ENCODE peak calls at places on chromosomes 3 and 15, in eight cellular contexts. V, E, G, W, X, B, L and O are unnamed samples.

GRCh38 chr3:37808656-37809055 is 53.0 kb upstream of the CTDSPL start:
- DNase-seq in W (no peak), B (no peak), G (no peak), E (no peak), V (no peak), X (no peak), L (no peak), O (no peak)

GRCh38 chr3:136142592-136142991 is 53.5 kb downstream of the MSL2 start:
- DNase-seq in E (no peak), W (peak; percentile 57), B (peak; percentile 83), G (peak; percentile 65), L (no peak), X (peak; percentile 91), V (no peak), O (peak; percentile 54)

GRCh38 chr3:119405315-119405714 is 58.1 kb downstream of the TMEM39A start:
- DNase-seq in L (no peak), G (no peak), E (no peak), B (no peak), X (no peak), V (no peak), W (no peak), O (no peak)

GRCh38 chr3:37729119-37729518 is 132.6 kb upstream of the CTDSPL start:
- DNase-seq in W (no peak), V (no peak), E (no peak), X (no peak), B (peak; percentile 20), G (no peak), L (no peak), O (no peak)

GRCh38 chr3:100335137-100335833 is 728 bp downstream of the NIT2 start:
- DNase-seq in E (peak; percentile 8), L (no peak), W (no peak), G (peak; percentile 26), B (peak; percentile 29), X (no peak), V (no peak), O (no peak)

GRCh38 chr3:189331002-189331418 is 159.2 kb downstream of the TPRG1 start:
- DNase-seq in L (no peak), V (no peak), E (no peak), B (no peak), X (no peak), W (no peak), G (no peak), O (no peak)

GRCh38 chr15:96327155-96327741 is 3.3 kb upstream of the NR2F2 start:
- DNase-seq in B (peak; percentile 92), V (peak; percentile 64), E (no peak), G (peak; percentile 90), L (no peak), X (peak; percentile 90), W (no peak), O (peak; percentile 51)

GRCh38 chr15:65655457-65655856 is 33.7 kb downstream of the SLC24A1 start:
- DNase-seq in V (no peak), L (no peak), E (no peak), W (no peak), B (no peak), G (no peak), X (no peak), O (no peak)

GRCh38 chr3:192259661-192260060 is 467.7 kb downstream of the FGF12 start:
- DNase-seq in W (no peak), X (peak; percentile 36), E (no peak), B (no peak), V (no peak), G (no peak), L (no peak), O (no peak)

GRCh38 chr15:38867556-38867955 is 302.9 kb upstream of the RASGRP1 start:
- DNase-seq in X (no peak), E (no peak), G (no peak), B (no peak), V (no peak), L (no peak), W (no peak), O (no peak)

GRCh38 chr15:71124937-71125755 is 9.9 kb downstream of the THSD4 start:
- DNase-seq in G (no peak), E (no peak), W (no peak), B (no peak), V (peak; percentile 36), X (no peak), L (no peak), O (no peak)

GRCh38 chr3:150094150-150094932 is 123.6 kb upstream of the PFN2 start:
- DNase-seq in X (no peak), B (no peak), W (peak; percentile 62), G (no peak), E (no peak), V (no peak), L (no peak), O (peak; percentile 75)

GRCh38 chr15:57610130-57610529 is 18.4 kb downstream of the MYZAP start:
- DNase-seq in X (peak; percentile 44), W (no peak), E (no peak), G (peak; percentile 72), L (no peak), B (peak; percentile 31), V (peak; percentile 94), O (peak; percentile 77)

GRCh38 chr15:98872777-98873176 is 134.8 kb downstream of the PGPEP1L start:
- DNase-seq in X (no peak), L (no peak), W (no peak), B (no peak), V (no peak), E (no peak), G (peak; percentile 95), O (no peak)
- H3K27ac ChIP-seq in X (peak overlapping the region; percentile 78), L (peak overlapping the region; percentile 77), W (peak overlapping the region; percentile 89), B (no peak overlapping the region), V (no peak overlapping the region), E (no peak overlapping the region), G (peak overlapping the region; percentile 95), O (peak overlapping the region; percentile 89)

GRCh38 chr3:87901141-87901540 is 157.7 kb downstream of the CGGBP1 start:
- DNase-seq in B (no peak), W (no peak), E (no peak), V (no peak), G (no peak), L (no peak), X (no peak), O (no peak)

GRCh38 chr3:87898971-87899370 is 159.8 kb downstream of the CGGBP1 start:
- DNase-seq in G (no peak), B (no peak), W (no peak), X (no peak), L (no peak), E (no peak), V (no peak), O (no peak)

GRCh38 chr3:87895983-87896382 is 162.8 kb downstream of the CGGBP1 start:
- DNase-seq in V (no peak), X (no peak), E (no peak), L (no peak), G (no peak), W (no peak), B (no peak), O (no peak)

GRCh38 chr3:87900061-87900460 is 158.7 kb downstream of the CGGBP1 start:
- DNase-seq in G (no peak), E (no peak), X (no peak), L (no peak), B (no peak), W (no peak), V (no peak), O (no peak)
- H3K27ac ChIP-seq in G (no peak overlapping the region), E (no peak overlapping the region), X (no peak overlapping the region), L (no peak overlapping the region), B (no peak overlapping the region), W (no peak overlapping the region), V (no peak overlapping the region), O (no peak overlapping the region)

GRCh38 chr15:25053000-25053815 is 98.4 kb downstream of the SNRPN start:
- DNase-seq in L (peak; percentile 38), G (no peak), W (no peak), V (no peak), X (no peak), B (no peak), E (no peak), O (no peak)
- H3K27ac ChIP-seq in L (no peak overlapping the region), G (no peak overlapping the region), W (no peak overlapping the region), V (no peak overlapping the region), X (no peak overlapping the region), B (no peak overlapping the region), E (no peak overlapping the region), O (no peak overlapping the region)

DNA sequence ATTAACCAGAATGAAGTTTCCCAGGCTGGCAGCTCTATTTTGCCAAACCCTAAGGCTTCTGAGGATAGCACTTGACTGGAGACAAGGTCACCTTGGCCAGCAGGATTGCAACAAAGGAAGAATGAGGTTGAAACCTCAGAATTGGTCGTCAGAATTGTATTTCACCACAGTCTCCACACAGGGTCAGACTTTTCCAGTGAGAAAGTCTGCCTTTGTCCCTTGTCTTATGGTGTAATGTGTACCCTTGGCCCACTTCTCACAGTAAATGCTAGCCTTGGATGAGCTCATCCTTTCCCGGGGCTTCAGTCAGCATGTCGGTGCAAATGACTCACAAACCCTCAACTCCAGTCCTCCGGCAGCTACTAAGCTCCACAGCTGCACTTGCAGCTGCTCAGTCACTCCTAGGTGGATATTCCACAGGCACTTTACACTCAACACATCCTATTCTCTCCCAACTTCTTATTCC is 19.7 kb downstream of the SSR3 start:
- DNase-seq in L (peak; percentile 82), V (no peak), E (no peak), W (no peak), X (peak; percentile 99), G (peak; percentile 87), B (peak; percentile 99), O (peak; percentile 90)
- H3K27ac ChIP-seq in L (no peak overlapping the region), V (peak overlapping the region; percentile 1), E (no peak overlapping the region), W (peak overlapping the region; percentile 30), X (peak overlapping the region; percentile 89), G (peak overlapping the region; percentile 73), B (peak overlapping the region; percentile 76), O (peak overlapping the region; percentile 19)

GRCh38 chr3:53083496-53083895 is 37.6 kb upstream of the SFMBT1 start:
- DNase-seq in B (peak; percentile 60), G (no peak), V (no peak), E (no peak), W (no peak), L (peak; percentile 62), X (peak; percentile 43), O (no peak)
- H3K27ac ChIP-seq in B (no peak overlapping the region), G (no peak overlapping the region), V (no peak overlapping the region), E (no peak overlapping the region), W (no peak overlapping the region), L (no peak overlapping the region), X (no peak overlapping the region), O (no peak overlapping the region)

GRCh38 chr3:183883291-183884096 is 1.2 kb downstream of the PARL start:
- DNase-seq in V (no peak), W (no peak), E (no peak), L (no peak), G (no peak), X (no peak), B (no peak), O (no peak)
- H3K27ac ChIP-seq in V (peak overlapping the region; percentile 74), W (peak overlapping the region; percentile 73), E (peak overlapping the region; percentile 81), L (no peak overlapping the region), G (peak overlapping the region; percentile 94), X (no peak overlapping the region), B (no peak overlapping the region), O (peak overlapping the region; percentile 62)

GRCh38 chr3:34256021-34256420 is 457.6 kb downstream of the PDCD6IP start:
- DNase-seq in E (no peak), B (no peak), V (peak; percentile 59), W (no peak), L (no peak), X (no peak), G (no peak), O (no peak)
- H3K27ac ChIP-seq in E (no peak overlapping the region), B (no peak overlapping the region), V (no peak overlapping the region), W (no peak overlapping the region), L (peak overlapping the region; percentile 38), X (no peak overlapping the region), G (no peak overlapping the region), O (no peak overlapping the region)

GRCh38 chr3:172155880-172156279 is 116.5 kb downstream of the FNDC3B start:
- DNase-seq in W (no peak), E (no peak), X (no peak), G (no peak), L (no peak), V (no peak), B (no peak), O (no peak)
- H3K27ac ChIP-seq in W (peak overlapping the region; percentile 71), E (no peak overlapping the region), X (peak overlapping the region; percentile 93), G (peak overlapping the region; percentile 91), L (peak overlapping the region; percentile 72), V (peak overlapping the region; percentile 33), B (peak overlapping the region; percentile 7), O (peak overlapping the region; percentile 90)